ENCODE peak calls at places on chromosomes 6 and 20, in eight cellular contexts. S is SHP77 treated with DMSO at 0.1 percent for 48 hours; E is activated T-cell treated with anti-CD3 and anti-CD28 coated beads for 4 hours; N is bronchial epithelial cell; T is activated naive CD4-positive, alpha-beta T cell treated with anti-CD3 and anti-CD28 coated beads, Interleukin-2, amount 10 ng/mL, durations not matched to agents 7 days and 5 days; U is tibial artery; L is Right ventricle myocardium inferior; G is activated CD4-positive, alpha-beta T cell treated with anti-CD3 and anti-CD28 coated beads, Interleukin-2, amount 50 U/mL, for 4 hours. I is an unnamed sample.
A peak's percentile ranks its signal among the peaks of the same experiment; 100 is the strongest.

GRCh38 chr20:57205625-57206219 is 60.7 kb downstream of the BMP7 start:
- DNase-seq in S (no peak), E (no peak), N (peak; percentile 89), T (no peak), U (no peak), L (no peak), G (no peak), I (no peak)

GRCh38 chr20:20267685-20268429 is 100.0 kb upstream of the INSM1 start:
- DNase-seq in S (peak; percentile 99), E (no peak), N (no peak), T (no peak), U (no peak), L (no peak), G (no peak), I (no peak)

GRCh38 chr6:158040051-158040803 is 58.6 kb downstream of the SYNJ2 start:
- DNase-seq in S (no peak), E (no peak), N (peak; percentile 96), T (no peak), U (peak; percentile 80), L (no peak), G (no peak), I (no peak)

GRCh38 chr6:3693879-3694278 is 57.6 kb downstream of the PXDC1 start:
- DNase-seq in S (no peak), E (no peak), N (no peak), T (no peak), U (no peak), L (no peak), G (no peak), I (no peak)

GRCh38 chr20:13753436-13754036 is 31.2 kb downstream of the ESF1 start:
- DNase-seq in S (no peak), E (no peak), N (no peak), T (no peak), U (no peak), L (no peak), G (no peak), I (no peak)

GRCh38 chr6:15956205-15957106 is 172.4 kb upstream of the MYLIP start:
- DNase-seq in S (peak; percentile 35), E (no peak), N (no peak), T (no peak), U (no peak), L (no peak), G (no peak), I (no peak)

GRCh38 chr20:3248167-3248992 is 9.4 kb upstream of the SLC4A11 start:
- DNase-seq in S (no peak), E (no peak), N (peak; percentile 28), T (peak; percentile 39), U (no peak), L (peak; percentile 64), G (no peak), I (no peak)

GRCh38 chr20:12790856-12791255 is 217.9 kb upstream of the SPTLC3 start:
- DNase-seq in S (no peak), E (no peak), N (no peak), T (no peak), U (no peak), L (no peak), G (no peak), I (no peak)

GRCh38 chr6:129481706-129482105 is 228.3 kb downstream of the ARHGAP18 start:
- DNase-seq in S (no peak), E (no peak), N (no peak), T (no peak), U (no peak), L (no peak), G (no peak), I (no peak)

GRCh38 chr20:31414381-31414780 is 8.4 kb upstream of the DEFB121 start:
- DNase-seq in S (no peak), E (no peak), N (no peak), T (no peak), U (no peak), L (no peak), G (no peak), I (no peak)

GRCh38 chr20:20435453-20435852 is 67.5 kb downstream of the INSM1 start:
- DNase-seq in S (no peak), E (no peak), N (no peak), T (no peak), U (no peak), L (no peak), G (no peak), I (peak; percentile 74)

I was measured in globus pallidus.